ENCODE peak calls at places on chromosome 14, in four cellular contexts. One of them, this sample, is unnamed.

GRCh38 chr14:75453817-75454434 is 26.1 kb downstream of the JDP2 start:
- DNase-seq in heart right ventricle: no peak
- DNase-seq in lower leg skin: no peak
- DNase-seq in transverse colon: no peak
- DNase-seq in this sample: no peak

GRCh38 chr14:101707863-101708620 is 53.5 kb upstream of the PPP2R5C start:
- DNase-seq in lower leg skin: peak
- DNase-seq in heart right ventricle: no peak
- DNase-seq in transverse colon: no peak
- DNase-seq in this sample: no peak

GRCh38 chr14:52360831-52361230 is 46.7 kb downstream of the PTGER2 start:
- DNase-seq in lower leg skin: no peak
- DNase-seq in heart right ventricle: no peak
- DNase-seq in transverse colon: peak
- DNase-seq in this sample: no peak

GRCh38 chr14:71705460-71705859 is 226.8 kb upstream of the RGS6 start:
- DNase-seq in transverse colon: no peak
- DNase-seq in heart right ventricle: no peak
- DNase-seq in lower leg skin: no peak
- DNase-seq in this sample: no peak

GRCh38 chr14:70887207-70888150 is 19.8 kb upstream of the PCNX1 start:
- DNase-seq in lower leg skin: no peak
- DNase-seq in transverse colon: no peak
- DNase-seq in heart right ventricle: no peak
- DNase-seq in this sample: no peak

GRCh38 chr14:35355981-35356839 is 48.3 kb downstream of the NFKBIA start:
- DNase-seq in lower leg skin: no peak
- DNase-seq in transverse colon: peak
- DNase-seq in heart right ventricle: no peak
- DNase-seq in this sample: no peak

GRCh38 chr14:33404964-33405574 is 466.4 kb downstream of the NPAS3 start:
- DNase-seq in heart right ventricle: no peak
- DNase-seq in lower leg skin: no peak
- DNase-seq in transverse colon: no peak
- DNase-seq in this sample: peak

GRCh38 chr14:23164250-23164649 is 19.2 kb downstream of the SLC7A8 start:
- DNase-seq in heart right ventricle: no peak
- DNase-seq in lower leg skin: peak
- DNase-seq in transverse colon: no peak
- DNase-seq in this sample: no peak

GRCh38 chr14:74965770-74966153 is 10.4 kb upstream of the PGF start:
- DNase-seq in heart right ventricle: no peak
- DNase-seq in lower leg skin: no peak
- DNase-seq in transverse colon: no peak
- DNase-seq in this sample: no peak

GRCh38 chr14:68947802-68948201 is 31.3 kb downstream of the ACTN1 start:
- DNase-seq in transverse colon: peak
- DNase-seq in heart right ventricle: peak
- DNase-seq in lower leg skin: no peak
- DNase-seq in this sample: no peak

GRCh38 chr14:68809524-68809923 is 16.7 kb upstream of the ZFP36L1 start:
- DNase-seq in heart right ventricle: no peak
- DNase-seq in lower leg skin: no peak
- DNase-seq in transverse colon: no peak
- DNase-seq in this sample: no peak

GRCh38 chr14:22837059-22837749 is 819 bp downstream of the MMP14 start:
- DNase-seq in transverse colon: peak
- DNase-seq in lower leg skin: no peak
- DNase-seq in heart right ventricle: peak
- DNase-seq in this sample: peak

GRCh38 chr14:104665092-104665662 is 24.2 kb upstream of the INF2 start:
- DNase-seq in lower leg skin: no peak
- DNase-seq in transverse colon: no peak
- DNase-seq in heart right ventricle: no peak
- DNase-seq in this sample: no peak

GRCh38 chr14:61188936-61189808 is 92.0 kb downstream of the TMEM30B start:
- DNase-seq in lower leg skin: peak
- DNase-seq in transverse colon: peak
- DNase-seq in heart right ventricle: peak
- DNase-seq in this sample: peak

GRCh38 chr14:72700338-72701231 is 193.3 kb downstream of the DPF3 start:
- DNase-seq in transverse colon: no peak
- DNase-seq in lower leg skin: no peak
- DNase-seq in heart right ventricle: no peak
- DNase-seq in this sample: no peak

GRCh38 chr14:37585101-37585479 is 10.0 kb downstream of the FOXA1 start:
- DNase-seq in transverse colon: peak
- DNase-seq in heart right ventricle: no peak
- DNase-seq in lower leg skin: no peak
- DNase-seq in this sample: no peak

GRCh38 chr14:68703093-68703492 is 89.8 kb downstream of the ZFP36L1 start:
- DNase-seq in lower leg skin: peak
- DNase-seq in transverse colon: no peak
- DNase-seq in heart right ventricle: no peak
- DNase-seq in this sample: no peak

GRCh38 chr14:74980398-74980745 is 22.3 kb upstream of the EIF2B2 start:
- DNase-seq in transverse colon: no peak
- DNase-seq in heart right ventricle: no peak
- DNase-seq in lower leg skin: no peak
- DNase-seq in this sample: no peak

GRCh38 chr14:73742520-73743238 is 28.5 kb upstream of the PNMA1 start:
- DNase-seq in heart right ventricle: no peak
- DNase-seq in transverse colon: no peak
- DNase-seq in lower leg skin: no peak
- DNase-seq in this sample: no peak

GRCh38 chr14:101225116-101225728 is 321.7 kb upstream of the RTL1 start:
- DNase-seq in transverse colon: no peak
- DNase-seq in lower leg skin: peak
- DNase-seq in heart right ventricle: no peak
- DNase-seq in this sample: no peak

GRCh38 chr14:55747186-55747585 is 167.2 kb downstream of the KTN1 start:
- DNase-seq in heart right ventricle: no peak
- DNase-seq in lower leg skin: no peak
- DNase-seq in transverse colon: no peak
- DNase-seq in this sample: no peak

GRCh38 chr14:23428686-23429495 is 6.6 kb downstream of the MYH7 start:
- DNase-seq in heart right ventricle: no peak
- DNase-seq in transverse colon: no peak
- DNase-seq in lower leg skin: no peak
- DNase-seq in this sample: no peak

GRCh38 chr14:92362781-92363235 is 39.8 kb downstream of the SLC24A4 start:
- DNase-seq in lower leg skin: peak
- DNase-seq in transverse colon: peak
- DNase-seq in heart right ventricle: no peak
- DNase-seq in this sample: no peak

GRCh38 chr14:34059037-34059924 is 108.4 kb upstream of the EGLN3 start:
- DNase-seq in transverse colon: no peak
- DNase-seq in lower leg skin: no peak
- DNase-seq in heart right ventricle: no peak
- DNase-seq in this sample: no peak

GRCh38 chr14:24343795-24344660 is 4.2 kb upstream of the RIPK3 start:
- DNase-seq in heart right ventricle: no peak
- DNase-seq in transverse colon: no peak
- DNase-seq in lower leg skin: no peak
- DNase-seq in this sample: no peak

GRCh38 chr14:75025082-75025481 is 22.4 kb downstream of the EIF2B2 start:
- DNase-seq in lower leg skin: no peak
- DNase-seq in transverse colon: peak
- DNase-seq in heart right ventricle: no peak
- DNase-seq in this sample: no peak

GRCh38 chr14:94485944-94486841 is 10.2 kb upstream of the SERPINA9 start:
- DNase-seq in heart right ventricle: peak
- DNase-seq in transverse colon: peak
- DNase-seq in lower leg skin: no peak
- DNase-seq in this sample: peak

GRCh38 chr14:68561531-68562007 is 231.3 kb downstream of the ZFP36L1 start:
- DNase-seq in lower leg skin: peak
- DNase-seq in heart right ventricle: no peak
- DNase-seq in transverse colon: no peak
- DNase-seq in this sample: no peak

GRCh38 chr14:66281036-66281776 is 205.0 kb upstream of the CCDC196 start:
- DNase-seq in heart right ventricle: peak
- DNase-seq in transverse colon: no peak
- DNase-seq in lower leg skin: no peak
- DNase-seq in this sample: no peak

GRCh38 chr14:31858868-31859267 is 218.2 kb upstream of the ARHGAP5 start:
- DNase-seq in heart right ventricle: no peak
- DNase-seq in transverse colon: no peak
- DNase-seq in lower leg skin: no peak
- DNase-seq in this sample: no peak

GRCh38 chr14:25121342-25122129 is 71.6 kb upstream of the STXBP6 start:
- DNase-seq in transverse colon: no peak
- DNase-seq in lower leg skin: no peak
- DNase-seq in heart right ventricle: no peak
- DNase-seq in this sample: no peak

GRCh38 chr14:36657409-36658090 is 4.1 kb upstream of the PAX9 start:
- DNase-seq in transverse colon: no peak
- DNase-seq in lower leg skin: no peak
- DNase-seq in heart right ventricle: no peak
- DNase-seq in this sample: no peak

GRCh38 chr14:77026930-77027537 is 1.5 kb downstream of the IRF2BPL start:
- DNase-seq in lower leg skin: no peak
- DNase-seq in heart right ventricle: peak
- DNase-seq in transverse colon: no peak
- DNase-seq in this sample: peak

GRCh38 chr14:85447883-85448282 is 82.1 kb upstream of the FLRT2 start:
- DNase-seq in lower leg skin: no peak
- DNase-seq in heart right ventricle: no peak
- DNase-seq in transverse colon: no peak
- DNase-seq in this sample: no peak
- TF ChIP-seq CTCF in lower leg skin: no peak
- TF ChIP-seq CTCF in heart right ventricle: no peak
- TF ChIP-seq CTCF in transverse colon: no peak
- TF ChIP-seq CTCF in this sample: no peak

GRCh38 chr14:29927596-29928341 is at the start of gene PRKD1:
- DNase-seq in transverse colon: peak
- DNase-seq in lower leg skin: peak
- DNase-seq in heart right ventricle: peak
- DNase-seq in this sample: peak
- TF ChIP-seq CTCF in transverse colon: peak
- TF ChIP-seq CTCF in lower leg skin: no peak
- TF ChIP-seq CTCF in heart right ventricle: peak
- TF ChIP-seq CTCF in this sample: peak

DNA sequence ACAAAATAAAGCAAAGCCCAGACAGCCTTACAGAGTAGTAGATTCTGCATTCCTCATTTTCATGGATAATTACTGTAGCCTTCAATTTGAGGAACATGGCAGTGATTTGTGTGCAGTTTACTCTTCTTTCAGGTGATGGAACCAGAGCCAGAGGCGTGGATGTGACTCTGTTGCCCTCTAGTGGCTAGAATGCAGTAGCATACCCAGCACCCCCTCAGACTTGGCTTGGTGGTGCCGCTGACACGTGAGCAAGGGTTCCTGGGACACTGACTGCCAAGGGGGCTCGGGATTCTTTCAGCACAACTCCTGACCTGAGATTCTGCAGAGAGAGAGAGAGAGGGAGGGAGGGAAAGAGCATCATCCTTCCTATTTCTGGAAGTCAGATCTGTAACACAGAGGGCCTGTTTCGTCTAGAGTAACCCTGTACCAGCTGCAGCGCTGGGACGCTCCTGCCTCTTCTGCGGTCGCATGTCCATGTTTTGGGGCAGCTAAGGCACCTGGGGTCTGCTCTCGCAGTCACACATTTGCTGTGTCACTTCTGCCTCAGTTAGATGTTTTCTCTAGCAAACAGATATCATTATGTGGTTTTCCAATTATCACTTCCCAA is 428.0 kb downstream of the NRXN3 start:
- DNase-seq in heart right ventricle: peak
- DNase-seq in transverse colon: peak
- DNase-seq in lower leg skin: no peak
- DNase-seq in this sample: peak
- TF ChIP-seq CTCF in heart right ventricle: peak
- TF ChIP-seq CTCF in transverse colon: peak
- TF ChIP-seq CTCF in lower leg skin: no peak
- TF ChIP-seq CTCF in this sample: peak

GRCh38 chr14:99174081-99174851 is 97.7 kb downstream of the BCL11B start:
- DNase-seq in lower leg skin: peak
- DNase-seq in transverse colon: no peak
- DNase-seq in heart right ventricle: no peak
- DNase-seq in this sample: no peak
- TF ChIP-seq CTCF in lower leg skin: no peak
- TF ChIP-seq CTCF in transverse colon: no peak
- TF ChIP-seq CTCF in heart right ventricle: no peak
- TF ChIP-seq CTCF in this sample: no peak

GRCh38 chr14:96056509-96057422 is 17.6 kb downstream of the C14orf132 start:
- DNase-seq in heart right ventricle: no peak
- DNase-seq in transverse colon: no peak
- DNase-seq in lower leg skin: no peak
- DNase-seq in this sample: no peak
- TF ChIP-seq CTCF in heart right ventricle: no peak
- TF ChIP-seq CTCF in transverse colon: no peak
- TF ChIP-seq CTCF in lower leg skin: no peak
- TF ChIP-seq CTCF in this sample: no peak

GRCh38 chr14:21617614-21618013 is 17.1 kb downstream of the OR10G2 start:
- DNase-seq in transverse colon: no peak
- DNase-seq in heart right ventricle: no peak
- DNase-seq in lower leg skin: no peak
- DNase-seq in this sample: no peak

GRCh38 chr14:21612324-21612723 is 22.4 kb downstream of the OR10G2 start:
- DNase-seq in lower leg skin: no peak
- DNase-seq in heart right ventricle: no peak
- DNase-seq in transverse colon: no peak
- DNase-seq in this sample: no peak

GRCh38 chr14:21614245-21614644 is 20.5 kb downstream of the OR10G2 start:
- DNase-seq in heart right ventricle: no peak
- DNase-seq in transverse colon: no peak
- DNase-seq in lower leg skin: no peak
- DNase-seq in this sample: no peak
- TF ChIP-seq CTCF in heart right ventricle: no peak
- TF ChIP-seq CTCF in transverse colon: no peak
- TF ChIP-seq CTCF in lower leg skin: no peak
- TF ChIP-seq CTCF in this sample: no peak

GRCh38 chr14:80764496-80764895 is 177.0 kb downstream of the CEP128 start:
- DNase-seq in transverse colon: no peak
- DNase-seq in lower leg skin: no peak
- DNase-seq in heart right ventricle: no peak
- DNase-seq in this sample: no peak
- TF ChIP-seq CTCF in transverse colon: no peak
- TF ChIP-seq CTCF in lower leg skin: no peak
- TF ChIP-seq CTCF in heart right ventricle: no peak
- TF ChIP-seq CTCF in this sample: no peak

This sample was measured in neural crest cell.